ENCODE peak calls at places on chromosomes 7 and 10, in four cellular contexts. Z, R, V and P are unnamed samples.

GRCh38 chr10:121774404-121774803 is 153.4 kb downstream of the ATE1 start:
- DNase-seq in Z (no peak), V (no peak), R (no peak), P (no peak)

GRCh38 chr7:134919240-134919641 is 67.1 kb upstream of the AGBL3 start:
- DNase-seq in Z (no peak), R (no peak), V (no peak), P (no peak)

GRCh38 chr7:153091477-153091876 is 331.9 kb downstream of the ACTR3B start:
- DNase-seq in R (no peak), Z (no peak), V (no peak), P (no peak)

GRCh38 chr7:5699951-5700384 is 81.5 kb downstream of the RNF216 start:
- DNase-seq in Z (no peak), R (no peak), V (peak), P (peak)

GRCh38 chr7:105584165-105584564 is 2.9 kb upstream of the EFCAB10 start:
- DNase-seq in R (no peak), Z (no peak), V (no peak), P (no peak)

GRCh38 chr10:33223326-33224014 is 111.0 kb downstream of the NRP1 start:
- DNase-seq in Z (no peak), R (no peak), V (no peak), P (no peak)

GRCh38 chr7:2071133-2071832 is 161.5 kb downstream of the MAD1L1 start:
- DNase-seq in Z (no peak), V (no peak), R (no peak), P (no peak)

GRCh38 chr7:40015790-40016296 is 65.8 kb downstream of the CDK13 start:
- DNase-seq in V (peak), Z (no peak), R (no peak), P (no peak)

GRCh38 chr10:87623191-87623590 is 36.5 kb upstream of the PAPSS2 start:
- DNase-seq in Z (no peak), V (no peak), R (no peak), P (no peak)

GRCh38 chr10:86932674-86933073 is 24.7 kb downstream of the MMRN2 start:
- DNase-seq in Z (no peak), R (no peak), V (no peak), P (no peak)

GRCh38 chr7:50607524-50608125 is 42.4 kb upstream of the DDC start:
- DNase-seq in R (no peak), V (no peak), Z (no peak), P (no peak)

GRCh38 chr10:72637398-72637857 is 11.5 kb upstream of the MICU1 start:
- DNase-seq in Z (no peak), V (no peak), R (peak), P (no peak)

GRCh38 chr10:70980687-70981086 is 92.3 kb upstream of the PCBD1 start:
- DNase-seq in V (no peak), R (no peak), Z (no peak), P (no peak)

GRCh38 chr7:26356929-26357792 is 65.5 kb downstream of the SNX10 start:
- DNase-seq in V (no peak), R (no peak), Z (no peak), P (no peak)

GRCh38 chr7:45979275-45980180 is 58.5 kb upstream of the IGFBP3 start:
- DNase-seq in V (no peak), Z (no peak), R (no peak), P (no peak)

GRCh38 chr10:50480054-50481007 is 143.4 kb downstream of the SGMS1 start:
- DNase-seq in Z (no peak), R (no peak), V (no peak), P (no peak)

GRCh38 chr10:129741280-129741977 is 222.6 kb downstream of the EBF3 start:
- DNase-seq in R (no peak), Z (peak), V (no peak), P (no peak)

GRCh38 chr7:31371621-31372020 is 31.1 kb upstream of the NEUROD6 start:
- DNase-seq in R (no peak), Z (no peak), V (no peak), P (no peak)

GRCh38 chr7:28266377-28266776 is 85.8 kb upstream of the JAZF1 start:
- DNase-seq in R (no peak), V (no peak), Z (no peak), P (no peak)

GRCh38 chr7:35581564-35581963 is 113.4 kb downstream of the HERPUD2 start:
- DNase-seq in Z (no peak), R (no peak), V (no peak), P (no peak)

GRCh38 chr10:123559066-123559822 is 106.9 kb upstream of the GPR26 start:
- DNase-seq in Z (peak), V (peak), R (peak), P (peak)

GRCh38 chr10:84329094-84329611 is 764 bp downstream of the CCSER2 start:
- DNase-seq in V (peak), R (no peak), Z (no peak), P (no peak)

GRCh38 chr10:124298891-124299290 is 119.8 kb downstream of the OAT start:
- DNase-seq in Z (no peak), R (no peak), V (no peak), P (no peak)

GRCh38 chr10:47262606-47263295 is 37.2 kb upstream of the GDF10 start:
- DNase-seq in V (no peak), R (no peak), Z (no peak), P (no peak)

GRCh38 chr7:83976302-83976701 is 218.3 kb downstream of the SEMA3A start:
- DNase-seq in Z (no peak), V (peak), R (no peak), P (no peak)

GRCh38 chr10:118256825-118257570 is 85.1 kb downstream of the FAM204A start:
- DNase-seq in R (no peak), Z (no peak), V (no peak), P (no peak)

GRCh38 chr7:152144557-152145245 is 119.2 kb downstream of the GALNT11 start:
- DNase-seq in R (no peak), Z (no peak), V (no peak), P (no peak)

GRCh38 chr10:63217120-63217605 is 84.0 kb downstream of the NRBF2 start:
- DNase-seq in Z (no peak), R (no peak), V (peak), P (no peak)

GRCh38 chr10:102230861-102231356 is 4.8 kb downstream of the ELOVL3 start:
- DNase-seq in R (peak), Z (no peak), V (no peak), P (no peak)

GRCh38 chr10:98416989-98417388 is 2.0 kb upstream of the PYROXD2 start:
- DNase-seq in Z (no peak), R (no peak), V (no peak), P (no peak)

GRCh38 chr7:33061282-33061928 is 1.2 kb downstream of the NT5C3A start:
- DNase-seq in V (no peak), R (no peak), Z (no peak), P (no peak)

DNA sequence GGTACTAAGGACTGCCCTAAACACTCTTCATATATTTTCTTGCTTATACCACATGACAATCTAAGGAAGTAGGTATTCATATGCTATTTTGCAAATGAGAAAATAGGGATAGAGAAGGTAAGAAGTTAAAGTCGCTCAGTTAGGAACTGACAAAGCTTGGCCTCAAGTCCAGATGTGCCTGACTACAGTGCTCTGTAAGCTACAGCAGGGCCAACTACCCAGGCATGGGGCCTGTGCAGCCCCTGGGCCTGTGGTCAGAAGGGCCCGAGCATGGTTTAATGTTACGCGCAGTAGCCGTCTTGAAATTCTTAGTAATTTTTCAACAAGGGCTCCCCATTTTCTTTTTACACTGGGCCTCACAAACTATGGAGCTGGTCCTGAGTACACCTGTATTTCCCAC is 146.2 kb downstream of the GLI3 start:
- DNase-seq in V (no peak), R (no peak), Z (no peak), P (no peak)
- H3K27ac ChIP-seq in V (no peak), R (no peak), Z (peak), P (no peak)

GRCh38 chr10:30056281-30056680 is 3.1 kb downstream of the JCAD start:
- DNase-seq in Z (no peak), V (no peak), R (no peak), P (no peak)

GRCh38 chr10:30056767-30057355 is 2.5 kb downstream of the JCAD start:
- DNase-seq in V (no peak), Z (no peak), R (no peak), P (no peak)

GRCh38 chr10:30058111-30058510 is 1.3 kb downstream of the JCAD start:
- DNase-seq in Z (no peak), R (no peak), V (no peak), P (no peak)

GRCh38 chr10:30058570-30059132 is 735 bp downstream of the JCAD start:
- DNase-seq in V (no peak), Z (no peak), R (no peak), P (no peak)

GRCh38 chr10:30057421-30057841 is 2.0 kb downstream of the JCAD start:
- DNase-seq in Z (no peak), R (no peak), V (no peak), P (no peak)
- H3K27ac ChIP-seq in Z (peak), R (peak), V (no peak), P (peak)

DNA sequence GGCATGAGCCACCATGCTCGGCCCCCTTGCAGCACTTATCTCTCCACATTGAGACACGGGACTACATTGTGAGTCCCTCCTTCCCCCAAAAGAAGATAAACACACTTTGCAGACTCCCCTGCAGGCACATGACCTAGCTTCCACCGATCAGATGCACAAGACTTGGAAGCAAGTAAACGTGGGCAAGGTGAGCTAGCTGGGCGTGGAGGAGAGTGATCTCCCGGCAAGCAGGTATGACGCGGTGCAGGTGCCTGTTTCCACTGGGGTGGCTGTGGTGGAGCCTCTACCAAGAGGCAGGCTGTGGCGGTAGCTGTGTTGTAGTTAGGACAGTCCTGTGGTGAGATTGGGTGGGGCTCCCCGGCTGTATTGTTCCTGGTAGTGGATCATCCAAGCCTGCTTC is 7.7 kb upstream of the COMTD1 start:
- DNase-seq in Z (no peak), R (no peak), V (no peak), P (no peak)
- H3K27ac ChIP-seq in Z (no peak), R (no peak), V (no peak), P (no peak)

GRCh38 chr10:677038-677437 is 12.4 kb downstream of the DIP2C start:
- DNase-seq in Z (no peak), R (no peak), V (no peak), P (no peak)
- H3K27ac ChIP-seq in Z (no peak), R (no peak), V (no peak), P (no peak)

GRCh38 chr10:95835911-95836310 is 71.9 kb upstream of the CC2D2B start:
- DNase-seq in V (no peak), R (no peak), Z (no peak), P (no peak)
- H3K27ac ChIP-seq in V (no peak), R (no peak), Z (no peak), P (no peak)

GRCh38 chr7:116783666-116784318 is 78.6 kb upstream of the CAPZA2 start:
- DNase-seq in Z (no peak), V (no peak), R (no peak), P (no peak)

GRCh38 chr7:116786791-116787443 is 75.5 kb upstream of the CAPZA2 start:
- DNase-seq in Z (no peak), R (no peak), V (peak), P (no peak)

GRCh38 chr7:116787881-116788280 is 74.5 kb upstream of the CAPZA2 start:
- DNase-seq in Z (no peak), R (no peak), V (no peak), P (no peak)

GRCh38 chr7:116784647-116785046 is 77.7 kb upstream of the CAPZA2 start:
- DNase-seq in V (no peak), Z (no peak), R (no peak), P (no peak)

DNA sequence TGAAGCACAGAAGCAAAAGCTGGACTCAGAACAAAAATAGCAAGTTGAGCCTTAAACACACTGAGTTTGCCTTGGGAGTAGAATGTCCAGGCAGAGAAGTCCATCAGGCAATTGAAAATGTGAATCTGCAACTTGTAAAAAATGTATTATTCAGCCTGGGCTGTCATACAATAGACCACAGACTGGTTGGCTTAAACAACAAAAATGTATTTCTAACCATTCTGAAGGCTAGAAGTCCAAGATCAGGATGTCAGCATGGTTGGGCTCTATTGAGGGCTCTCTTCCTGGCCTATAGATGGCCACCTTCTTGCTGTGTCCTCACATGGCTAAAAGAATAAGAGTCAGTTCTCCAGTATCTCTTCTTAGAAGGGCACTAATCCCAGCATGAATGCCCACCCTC is 76.5 kb upstream of the CAPZA2 start:
- DNase-seq in Z (no peak), R (no peak), V (no peak), P (no peak)
- H3K27ac ChIP-seq in Z (no peak), R (no peak), V (no peak), P (no peak)

DNA sequence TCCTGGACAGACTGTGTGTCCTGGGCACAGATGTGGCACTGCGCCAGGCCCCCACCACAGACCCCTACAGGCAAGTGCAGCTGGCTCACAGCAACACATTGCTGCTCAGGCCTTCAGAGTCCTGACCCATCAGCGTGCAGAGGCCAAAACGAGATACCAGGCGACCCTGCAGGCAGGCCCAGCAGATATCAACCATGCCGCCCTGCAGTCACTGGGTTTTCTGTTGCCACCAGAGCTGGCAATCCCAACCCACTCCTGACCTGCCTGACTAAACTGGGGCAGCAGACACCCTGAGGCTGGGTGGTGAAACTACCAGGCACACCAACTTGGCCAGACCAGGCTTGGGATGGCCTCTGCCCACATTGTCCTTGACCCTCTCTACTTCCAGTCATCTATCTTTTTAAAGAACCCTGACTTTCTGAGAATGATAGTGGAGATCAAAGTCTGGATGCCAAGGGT is 20.3 kb downstream of the ZCCHC24 start:
- DNase-seq in V (no peak), Z (no peak), R (no peak), P (no peak)
- H3K27ac ChIP-seq in V (no peak), Z (peak), R (no peak), P (peak)